ENCODE peak calls at places on chromosomes 5 and 9, in seven cellular contexts. F is NCI-H748 treated with DMSO at 0.1 percent for 48 hours; X is activated naive CD4-positive, alpha-beta T cell; P is left ventricle myocardium inferior; S is GM12865; A is glutamatergic neuron; Z is stimulated activated CD4-positive, alpha-beta T cell treated with anti-CD3 and anti-CD28 coated beads, Interleukin-12 subunit alpha, Interleukin-12 subunit beta, amount 100 ng/mL, for 4 hours. G is an unnamed sample.
A peak's percentile ranks its signal among the peaks of the same experiment; 100 is the strongest.

GRCh38 chr9:8727191-8727590 is 927.6 kb upstream of the DMAC1 start:
- DNase-seq in F (no peak), A (no peak), P (no peak), S (no peak), X (no peak), Z (no peak), G (no peak)

GRCh38 chr9:561430-561829 is 280.1 kb upstream of the DMRT1 start:
- DNase-seq in Z (no peak), X (no peak), A (no peak), F (no peak), S (no peak), P (no peak), G (peak; percentile 32)

GRCh38 chr5:176817864-176818377 is 7.6 kb downstream of the UNC5A start:
- DNase-seq in F (peak; percentile 36), X (no peak), S (no peak), A (peak; percentile 79), P (no peak), Z (no peak), G (no peak)

GRCh38 chr5:969421-969839 is 39.2 kb upstream of the NKD2 start:
- DNase-seq in Z (no peak), P (no peak), A (no peak), F (no peak), X (no peak), S (no peak), G (no peak)

GRCh38 chr9:134548618-134549017 is 93.0 kb upstream of the COL5A1 start:
- DNase-seq in Z (no peak), F (no peak), S (no peak), P (peak; percentile 5), X (no peak), A (no peak), G (no peak)

GRCh38 chr5:10288600-10289213 is 19.0 kb downstream of the CMBL start:
- DNase-seq in Z (peak; percentile 12), S (peak; percentile 81), F (peak; percentile 100), A (no peak), P (peak; percentile 74), X (no peak), G (no peak)

GRCh38 chr9:93601063-93601462 is 24.7 kb downstream of the PHF2 start:
- DNase-seq in F (no peak), P (no peak), X (no peak), S (no peak), A (no peak), Z (no peak), G (no peak)

GRCh38 chr9:135505406-135506187 is 5.1 kb downstream of the MRPS2 start:
- DNase-seq in P (no peak), Z (no peak), A (no peak), F (no peak), X (no peak), S (no peak), G (no peak)

GRCh38 chr5:123429993-123430392 is 6.8 kb upstream of the CEP120 start:
- DNase-seq in X (no peak), A (no peak), Z (no peak), F (no peak), S (no peak), P (no peak), G (peak; percentile 81)

GRCh38 chr9:37574996-37575395 is 1.2 kb downstream of the FBXO10 start:
- DNase-seq in X (no peak), F (no peak), P (no peak), A (no peak), Z (no peak), S (no peak), G (peak; percentile 26)

GRCh38 chr5:65803699-65804426 is 81.9 kb downstream of the NLN start:
- DNase-seq in F (no peak), P (no peak), Z (no peak), S (no peak), X (no peak), A (no peak), G (no peak)

GRCh38 chr9:97109194-97109811 is 70.4 kb upstream of the CTSV start:
- DNase-seq in F (peak; percentile 57), S (peak; percentile 58), X (no peak), Z (peak; percentile 31), A (peak; percentile 54), P (no peak), G (no peak)

GRCh38 chr5:140189977-140190867 is 15.2 kb downstream of the CYSTM1 start:
- DNase-seq in F (no peak), S (no peak), A (no peak), X (no peak), P (no peak), Z (no peak), G (peak; percentile 80)

GRCh38 chr5:35003018-35003957 is 44.5 kb downstream of the AGXT2 start:
- DNase-seq in P (no peak), A (peak; percentile 69), S (peak; percentile 75), F (peak; percentile 88), X (peak; percentile 24), Z (peak; percentile 51), G (peak; percentile 26)

GRCh38 chr5:142492781-142493281 is 168.0 kb upstream of the SPRY4 start:
- DNase-seq in S (no peak), A (no peak), X (no peak), Z (no peak), P (no peak), F (no peak), G (no peak)

GRCh38 chr9:137295313-137296213 is 6.5 kb downstream of the NRARP start:
- DNase-seq in A (peak; percentile 71), F (no peak), Z (peak; percentile 56), S (peak; percentile 41), P (no peak), X (no peak), G (no peak)

GRCh38 chr9:23321049-23321448 is 505.0 kb downstream of the ELAVL2 start:
- DNase-seq in Z (no peak), P (no peak), A (no peak), S (no peak), F (no peak), X (no peak), G (no peak)

GRCh38 chr5:149828161-149829011 is 98.3 kb downstream of the PPARGC1B start:
- DNase-seq in Z (peak; percentile 79), A (peak; percentile 93), X (peak; percentile 78), S (peak; percentile 92), P (peak; percentile 87), F (peak; percentile 59), G (peak; percentile 74)

GRCh38 chr5:150434502-150434901 is 15.0 kb downstream of the RPS14 start:
- DNase-seq in Z (no peak), F (no peak), S (no peak), A (no peak), P (no peak), X (no peak), G (no peak)

GRCh38 chr5:142896325-142897007 is 126.3 kb downstream of the ARHGAP26 start:
- DNase-seq in F (no peak), A (no peak), Z (no peak), S (no peak), X (no peak), P (no peak), G (no peak)

G was measured in stromal cell of bone marrow.